ENCODE peak calls at places on chromosome 9, in eight cellular contexts. One of them, this sample, is unnamed.

GRCh38 chr9:98740226-98740881 is 31.6 kb upstream of the GABBR2 start:
- DNase-seq in iPS DF 6.9: no peak
- DNase-seq in astrocyte of the spinal cord: no peak
- DNase-seq in AG10803: no peak
- DNase-seq in upper lobe of right lung: no peak
- DNase-seq in GM12865: no peak
- DNase-seq in cardiac fibroblast: no peak
- DNase-seq in CD8-positive, alpha-beta T cell: no peak
- DNase-seq in this sample: no peak

GRCh38 chr9:112072721-112073553 is 102.2 kb downstream of the SUSD1 start:
- DNase-seq in iPS DF 6.9: no peak
- DNase-seq in astrocyte of the spinal cord: peak; percentile 86
- DNase-seq in AG10803: peak; percentile 97
- DNase-seq in upper lobe of right lung: no peak
- DNase-seq in GM12865: no peak
- DNase-seq in cardiac fibroblast: peak; percentile 98
- DNase-seq in CD8-positive, alpha-beta T cell: no peak
- DNase-seq in this sample: peak; percentile 98

GRCh38 chr9:69546265-69546664 is 125.9 kb downstream of the APBA1 start:
- DNase-seq in iPS DF 6.9: no peak
- DNase-seq in astrocyte of the spinal cord: peak; percentile 27
- DNase-seq in AG10803: peak; percentile 16
- DNase-seq in upper lobe of right lung: no peak
- DNase-seq in GM12865: no peak
- DNase-seq in cardiac fibroblast: peak; percentile 48
- DNase-seq in CD8-positive, alpha-beta T cell: no peak
- DNase-seq in this sample: peak; percentile 34

GRCh38 chr9:130997925-130998595 is 10.9 kb upstream of the LAMC3 start:
- DNase-seq in iPS DF 6.9: peak; percentile 84
- DNase-seq in astrocyte of the spinal cord: peak; percentile 50
- DNase-seq in AG10803: peak; percentile 60
- DNase-seq in upper lobe of right lung: peak; percentile 76
- DNase-seq in GM12865: peak; percentile 51
- DNase-seq in cardiac fibroblast: peak; percentile 69
- DNase-seq in CD8-positive, alpha-beta T cell: no peak
- DNase-seq in this sample: peak; percentile 68

GRCh38 chr9:36566813-36567217 is 5.9 kb upstream of the MELK start:
- DNase-seq in iPS DF 6.9: no peak
- DNase-seq in astrocyte of the spinal cord: peak; percentile 44
- DNase-seq in AG10803: peak; percentile 73
- DNase-seq in upper lobe of right lung: peak; percentile 43
- DNase-seq in GM12865: no peak
- DNase-seq in cardiac fibroblast: peak; percentile 31
- DNase-seq in CD8-positive, alpha-beta T cell: no peak
- DNase-seq in this sample: peak; percentile 23

GRCh38 chr9:114376586-114376985 is 11.2 kb downstream of the AKNA start:
- DNase-seq in iPS DF 6.9: no peak
- DNase-seq in astrocyte of the spinal cord: no peak
- DNase-seq in AG10803: no peak
- DNase-seq in upper lobe of right lung: no peak
- DNase-seq in GM12865: no peak
- DNase-seq in cardiac fibroblast: no peak
- DNase-seq in CD8-positive, alpha-beta T cell: no peak
- DNase-seq in this sample: no peak

GRCh38 chr9:84315278-84315877 is 25.2 kb downstream of the SLC28A3 start:
- DNase-seq in iPS DF 6.9: no peak
- DNase-seq in astrocyte of the spinal cord: peak; percentile 76
- DNase-seq in AG10803: peak; percentile 66
- DNase-seq in upper lobe of right lung: no peak
- DNase-seq in GM12865: peak; percentile 77
- DNase-seq in cardiac fibroblast: peak; percentile 77
- DNase-seq in CD8-positive, alpha-beta T cell: peak; percentile 55
- DNase-seq in this sample: peak; percentile 76

GRCh38 chr9:101242651-101243050 is 142.2 kb downstream of the BAAT start:
- DNase-seq in iPS DF 6.9: no peak
- DNase-seq in astrocyte of the spinal cord: no peak
- DNase-seq in AG10803: no peak
- DNase-seq in upper lobe of right lung: no peak
- DNase-seq in GM12865: no peak
- DNase-seq in cardiac fibroblast: no peak
- DNase-seq in CD8-positive, alpha-beta T cell: no peak
- DNase-seq in this sample: no peak

GRCh38 chr9:973295-973842 is 3.1 kb upstream of the DMRT3 start:
- DNase-seq in iPS DF 6.9: no peak
- DNase-seq in astrocyte of the spinal cord: no peak
- DNase-seq in AG10803: no peak
- DNase-seq in upper lobe of right lung: no peak
- DNase-seq in GM12865: no peak
- DNase-seq in cardiac fibroblast: no peak
- DNase-seq in CD8-positive, alpha-beta T cell: no peak
- DNase-seq in this sample: no peak
- H3K4me3 ChIP-seq in iPS DF 6.9: no peak overlapping the region
- H3K4me3 ChIP-seq in astrocyte of the spinal cord: no peak overlapping the region
- H3K4me3 ChIP-seq in AG10803: no peak overlapping the region
- H3K4me3 ChIP-seq in upper lobe of right lung: no peak overlapping the region
- H3K4me3 ChIP-seq in GM12865: no peak overlapping the region
- H3K4me3 ChIP-seq in cardiac fibroblast: no peak overlapping the region
- H3K4me3 ChIP-seq in CD8-positive, alpha-beta T cell: no peak overlapping the region
- H3K4me3 ChIP-seq in this sample: no peak overlapping the region

GRCh38 chr9:122218070-122218884 is 10.5 kb downstream of the LHX6 start:
- DNase-seq in iPS DF 6.9: no peak
- DNase-seq in astrocyte of the spinal cord: no peak
- DNase-seq in AG10803: peak; percentile 25
- DNase-seq in upper lobe of right lung: no peak
- DNase-seq in GM12865: no peak
- DNase-seq in cardiac fibroblast: no peak
- DNase-seq in CD8-positive, alpha-beta T cell: no peak
- DNase-seq in this sample: no peak
- H3K4me3 ChIP-seq in iPS DF 6.9: no peak overlapping the region
- H3K4me3 ChIP-seq in astrocyte of the spinal cord: no peak overlapping the region
- H3K4me3 ChIP-seq in AG10803: no peak overlapping the region
- H3K4me3 ChIP-seq in upper lobe of right lung: no peak overlapping the region
- H3K4me3 ChIP-seq in GM12865: no peak overlapping the region
- H3K4me3 ChIP-seq in cardiac fibroblast: no peak overlapping the region
- H3K4me3 ChIP-seq in CD8-positive, alpha-beta T cell: no peak overlapping the region
- H3K4me3 ChIP-seq in this sample: no peak overlapping the region

GRCh38 chr9:128920381-128921058 is at the start of gene PHYHD1:
- DNase-seq in iPS DF 6.9: no peak
- DNase-seq in astrocyte of the spinal cord: peak; percentile 53
- DNase-seq in AG10803: peak; percentile 87
- DNase-seq in upper lobe of right lung: peak; percentile 87
- DNase-seq in GM12865: no peak
- DNase-seq in cardiac fibroblast: peak; percentile 82
- DNase-seq in CD8-positive, alpha-beta T cell: no peak
- DNase-seq in this sample: peak; percentile 63
- H3K4me3 ChIP-seq in iPS DF 6.9: no peak within 1 kb of the TSS
- H3K4me3 ChIP-seq in astrocyte of the spinal cord: no peak within 1 kb of the TSS
- H3K4me3 ChIP-seq in AG10803: peak within 1 kb of the TSS; percentile 54
- H3K4me3 ChIP-seq in upper lobe of right lung: peak within 1 kb of the TSS; percentile 59
- H3K4me3 ChIP-seq in GM12865: no peak within 1 kb of the TSS
- H3K4me3 ChIP-seq in cardiac fibroblast: no peak within 1 kb of the TSS
- H3K4me3 ChIP-seq in CD8-positive, alpha-beta T cell: no peak within 1 kb of the TSS
- H3K4me3 ChIP-seq in this sample: peak within 1 kb of the TSS; percentile 55

GRCh38 chr9:13863112-13863511 is 450.8 kb downstream of the NFIB start:
- DNase-seq in iPS DF 6.9: no peak
- DNase-seq in astrocyte of the spinal cord: no peak
- DNase-seq in AG10803: no peak
- DNase-seq in upper lobe of right lung: no peak
- DNase-seq in GM12865: no peak
- DNase-seq in cardiac fibroblast: no peak
- DNase-seq in CD8-positive, alpha-beta T cell: no peak
- DNase-seq in this sample: peak; percentile 80

GRCh38 chr9:13862562-13862961 is 451.4 kb downstream of the NFIB start:
- DNase-seq in iPS DF 6.9: no peak
- DNase-seq in astrocyte of the spinal cord: no peak
- DNase-seq in AG10803: no peak
- DNase-seq in upper lobe of right lung: no peak
- DNase-seq in GM12865: no peak
- DNase-seq in cardiac fibroblast: no peak
- DNase-seq in CD8-positive, alpha-beta T cell: no peak
- DNase-seq in this sample: no peak

GRCh38 chr9:13860019-13860418 is 453.9 kb downstream of the NFIB start:
- DNase-seq in iPS DF 6.9: no peak
- DNase-seq in astrocyte of the spinal cord: no peak
- DNase-seq in AG10803: no peak
- DNase-seq in upper lobe of right lung: no peak
- DNase-seq in GM12865: no peak
- DNase-seq in cardiac fibroblast: peak; percentile 95
- DNase-seq in CD8-positive, alpha-beta T cell: no peak
- DNase-seq in this sample: peak; percentile 95

GRCh38 chr9:13857521-13857920 is 456.4 kb downstream of the NFIB start:
- DNase-seq in iPS DF 6.9: no peak
- DNase-seq in astrocyte of the spinal cord: no peak
- DNase-seq in AG10803: peak; percentile 14
- DNase-seq in upper lobe of right lung: no peak
- DNase-seq in GM12865: no peak
- DNase-seq in cardiac fibroblast: peak; percentile 79
- DNase-seq in CD8-positive, alpha-beta T cell: no peak
- DNase-seq in this sample: peak; percentile 13

DNA sequence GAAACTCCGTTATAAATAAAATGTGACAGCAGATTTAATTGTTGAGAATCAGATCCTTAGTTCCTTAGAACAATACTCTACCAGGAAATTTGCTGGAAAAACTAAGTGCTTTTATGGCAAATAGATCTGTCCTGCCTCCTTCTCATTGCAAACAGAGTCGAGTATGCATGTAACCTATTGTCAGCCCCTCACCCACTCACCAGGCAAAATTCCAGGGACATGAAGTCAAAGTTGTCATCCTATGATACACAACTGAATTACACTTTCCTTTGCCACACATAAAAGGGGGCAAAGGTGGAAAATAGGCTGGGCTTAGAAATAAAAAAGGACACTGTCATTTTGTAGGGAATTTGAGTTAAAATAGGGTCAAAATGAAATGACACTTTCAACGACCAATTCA is 453.0 kb downstream of the NFIB start:
- DNase-seq in iPS DF 6.9: no peak
- DNase-seq in astrocyte of the spinal cord: no peak
- DNase-seq in AG10803: no peak
- DNase-seq in upper lobe of right lung: no peak
- DNase-seq in GM12865: no peak
- DNase-seq in cardiac fibroblast: peak; percentile 19
- DNase-seq in CD8-positive, alpha-beta T cell: no peak
- DNase-seq in this sample: peak; percentile 20
- H3K4me3 ChIP-seq in iPS DF 6.9: no peak overlapping the region
- H3K4me3 ChIP-seq in astrocyte of the spinal cord: no peak overlapping the region
- H3K4me3 ChIP-seq in AG10803: no peak overlapping the region
- H3K4me3 ChIP-seq in upper lobe of right lung: no peak overlapping the region
- H3K4me3 ChIP-seq in GM12865: no peak overlapping the region
- H3K4me3 ChIP-seq in cardiac fibroblast: no peak overlapping the region
- H3K4me3 ChIP-seq in CD8-positive, alpha-beta T cell: no peak overlapping the region
- H3K4me3 ChIP-seq in this sample: no peak overlapping the region

GRCh38 chr9:81588148-81588874 is 101.0 kb downstream of the TLE1 start:
- DNase-seq in iPS DF 6.9: no peak
- DNase-seq in astrocyte of the spinal cord: peak; percentile 76
- DNase-seq in AG10803: peak; percentile 79
- DNase-seq in upper lobe of right lung: no peak
- DNase-seq in GM12865: no peak
- DNase-seq in cardiac fibroblast: peak; percentile 78
- DNase-seq in CD8-positive, alpha-beta T cell: no peak
- DNase-seq in this sample: peak; percentile 61

GRCh38 chr9:81584099-81584498 is 105.2 kb downstream of the TLE1 start:
- DNase-seq in iPS DF 6.9: no peak
- DNase-seq in astrocyte of the spinal cord: no peak
- DNase-seq in AG10803: no peak
- DNase-seq in upper lobe of right lung: no peak
- DNase-seq in GM12865: no peak
- DNase-seq in cardiac fibroblast: no peak
- DNase-seq in CD8-positive, alpha-beta T cell: no peak
- DNase-seq in this sample: no peak

GRCh38 chr9:81589392-81589791 is 100.0 kb downstream of the TLE1 start:
- DNase-seq in iPS DF 6.9: no peak
- DNase-seq in astrocyte of the spinal cord: no peak
- DNase-seq in AG10803: no peak
- DNase-seq in upper lobe of right lung: no peak
- DNase-seq in GM12865: no peak
- DNase-seq in cardiac fibroblast: no peak
- DNase-seq in CD8-positive, alpha-beta T cell: no peak
- DNase-seq in this sample: no peak

GRCh38 chr9:81585191-81585763 is 104.1 kb downstream of the TLE1 start:
- DNase-seq in iPS DF 6.9: no peak
- DNase-seq in astrocyte of the spinal cord: no peak
- DNase-seq in AG10803: peak; percentile 57
- DNase-seq in upper lobe of right lung: no peak
- DNase-seq in GM12865: no peak
- DNase-seq in cardiac fibroblast: no peak
- DNase-seq in CD8-positive, alpha-beta T cell: no peak
- DNase-seq in this sample: no peak

GRCh38 chr9:81586786-81587185 is 102.6 kb downstream of the TLE1 start:
- DNase-seq in iPS DF 6.9: no peak
- DNase-seq in astrocyte of the spinal cord: no peak
- DNase-seq in AG10803: no peak
- DNase-seq in upper lobe of right lung: no peak
- DNase-seq in GM12865: no peak
- DNase-seq in cardiac fibroblast: no peak
- DNase-seq in CD8-positive, alpha-beta T cell: no peak
- DNase-seq in this sample: no peak
- H3K4me3 ChIP-seq in iPS DF 6.9: no peak overlapping the region
- H3K4me3 ChIP-seq in astrocyte of the spinal cord: no peak overlapping the region
- H3K4me3 ChIP-seq in AG10803: no peak overlapping the region
- H3K4me3 ChIP-seq in upper lobe of right lung: no peak overlapping the region
- H3K4me3 ChIP-seq in GM12865: no peak overlapping the region
- H3K4me3 ChIP-seq in cardiac fibroblast: no peak overlapping the region
- H3K4me3 ChIP-seq in CD8-positive, alpha-beta T cell: no peak overlapping the region
- H3K4me3 ChIP-seq in this sample: no peak overlapping the region

This sample was measured in fibroblast of pulmonary artery.